ENCODE peak calls at places on chromosomes 7 and 10, in four cellular contexts. One of them, this sample, is unnamed.

GRCh38 chr7:125567686-125568085 is 638.1 kb upstream of the POT1 start:
- DNase-seq in foreskin fibroblast: no peak
- DNase-seq in T-helper 17 cell: no peak
- DNase-seq in endothelial cell: no peak
- DNase-seq in this sample: no peak

GRCh38 chr10:44680764-44681163 is 230.4 kb upstream of the TMEM72 start:
- DNase-seq in foreskin fibroblast: no peak
- DNase-seq in T-helper 17 cell: no peak
- DNase-seq in endothelial cell: no peak
- DNase-seq in this sample: no peak

GRCh38 chr10:71573562-71574300 is 145.8 kb downstream of the C10orf105 start:
- DNase-seq in foreskin fibroblast: no peak
- DNase-seq in T-helper 17 cell: no peak
- DNase-seq in endothelial cell: no peak
- DNase-seq in this sample: no peak

GRCh38 chr10:123474700-123475099 is 191.5 kb upstream of the GPR26 start:
- DNase-seq in foreskin fibroblast: no peak
- DNase-seq in T-helper 17 cell: no peak
- DNase-seq in endothelial cell: no peak
- DNase-seq in this sample: no peak

GRCh38 chr10:80520661-80521488 is 16.8 kb upstream of the SH2D4B start:
- DNase-seq in foreskin fibroblast: no peak
- DNase-seq in T-helper 17 cell: no peak
- DNase-seq in endothelial cell: no peak
- DNase-seq in this sample: no peak

GRCh38 chr7:50791921-50792341 is 9.2 kb upstream of the GRB10 start:
- DNase-seq in foreskin fibroblast: peak
- DNase-seq in T-helper 17 cell: no peak
- DNase-seq in endothelial cell: no peak
- DNase-seq in this sample: no peak

GRCh38 chr10:5070648-5071410 is 23.4 kb upstream of the AKR1C3 start:
- DNase-seq in foreskin fibroblast: peak
- DNase-seq in T-helper 17 cell: no peak
- DNase-seq in endothelial cell: no peak
- DNase-seq in this sample: no peak

GRCh38 chr10:47059606-47060311 is 148.5 kb downstream of the PTPN20 start:
- DNase-seq in foreskin fibroblast: no peak
- DNase-seq in T-helper 17 cell: no peak
- DNase-seq in endothelial cell: no peak
- DNase-seq in this sample: no peak

GRCh38 chr10:38093816-38094157 is 350 bp upstream of the ZNF37A start:
- DNase-seq in foreskin fibroblast: no peak
- DNase-seq in T-helper 17 cell: peak
- DNase-seq in endothelial cell: no peak
- DNase-seq in this sample: no peak

GRCh38 chr10:130968964-130969363 is 342.6 kb downstream of the TCERG1L start:
- DNase-seq in foreskin fibroblast: no peak
- DNase-seq in T-helper 17 cell: no peak
- DNase-seq in endothelial cell: no peak
- DNase-seq in this sample: no peak